ENCODE peak calls at places on chromosomes 16 and 17, in nine cellular contexts. R, Z, N, A, C, Y, L, P and V are unnamed samples.

GRCh38 chr17:12790806-12791148 is 1.5 kb downstream of the ARHGAP44 start:
- DNase-seq in R (no peak), Z (no peak), N (no peak), A (no peak), C (no peak), Y (no peak), L (no peak), P (no peak), V (no peak)

GRCh38 chr16:11435576-11435975 is 90.3 kb downstream of the RMI2 start:
- DNase-seq in R (no peak), Z (no peak), N (no peak), A (no peak), C (no peak), Y (no peak), L (no peak), P (no peak), V (no peak)

GRCh38 chr17:52143536-52143935 is 15.0 kb downstream of the CA10 start:
- DNase-seq in R (no peak), Z (no peak), N (no peak), A (no peak), C (no peak), Y (no peak), L (no peak), P (no peak), V (no peak)

GRCh38 chr16:48562475-48562874 is 47.5 kb downstream of the N4BP1 start:
- DNase-seq in R (no peak), Z (no peak), N (no peak), A (no peak), C (no peak), Y (no peak), L (no peak), P (no peak), V (no peak)

GRCh38 chr17:81157848-81158687 is 7.2 kb upstream of the PVALEF start:
- DNase-seq in R (no peak), Z (no peak), N (no peak), A (no peak), C (no peak), Y (no peak), L (no peak), P (no peak), V (no peak)

GRCh38 chr16:234468-235305 is at the start of gene FAM234A:
- DNase-seq in R (peak; percentile 87), Z (peak; percentile 92), N (peak; percentile 92), A (peak; percentile 95), C (peak; percentile 98), Y (peak; percentile 99), L (peak; percentile 95), P (peak; percentile 96), V (peak; percentile 92)

GRCh38 chr17:427327-427726 is 74.7 kb upstream of the RPH3AL start:
- DNase-seq in R (no peak), Z (no peak), N (no peak), A (no peak), C (no peak), Y (no peak), L (no peak), P (no peak), V (no peak)

GRCh38 chr17:489758-490329 is 137.2 kb upstream of the RPH3AL start:
- DNase-seq in R (peak; percentile 39), Z (peak; percentile 49), N (peak; percentile 41), A (peak; percentile 67), C (peak; percentile 30), Y (peak; percentile 75), L (peak; percentile 56), P (peak; percentile 79), V (peak; percentile 57)

GRCh38 chr16:74100405-74101316 is 196.0 kb upstream of the PSMD7 start:
- DNase-seq in R (no peak), Z (no peak), N (no peak), A (no peak), C (no peak), Y (no peak), L (no peak), P (no peak), V (no peak)

GRCh38 chr16:30921748-30922419 is 1.5 kb upstream of the FBXL19 start:
- DNase-seq in R (peak; percentile 87), Z (peak; percentile 81), N (peak; percentile 92), A (peak; percentile 83), C (peak; percentile 97), Y (peak; percentile 97), L (peak; percentile 84), P (peak; percentile 90), V (peak; percentile 89)

GRCh38 chr16:56691885-56692284 is 9.6 kb downstream of the MT1X start:
- DNase-seq in R (peak; percentile 25), Z (no peak), N (no peak), A (peak; percentile 90), C (peak; percentile 74), Y (peak; percentile 49), L (no peak), P (no peak), V (no peak)

GRCh38 chr17:6755731-6756184 is at the start of gene XAF1:
- DNase-seq in R (no peak), Z (peak; percentile 21), N (peak; percentile 45), A (no peak), C (no peak), Y (peak; percentile 79), L (peak; percentile 24), P (peak; percentile 71), V (peak; percentile 69)

GRCh38 chr16:3058173-3059030 is 7.0 kb upstream of the IL32 start:
- DNase-seq in R (no peak), Z (peak; percentile 32), N (no peak), A (peak; percentile 64), C (peak; percentile 59), Y (peak; percentile 36), L (peak; percentile 38), P (peak; percentile 79), V (peak; percentile 52)

GRCh38 chr17:10612957-10613744 is 44.0 kb downstream of the MYH3 start:
- DNase-seq in R (peak; percentile 5), Z (no peak), N (no peak), A (no peak), C (no peak), Y (peak; percentile 74), L (no peak), P (no peak), V (no peak)

GRCh38 chr16:13638218-13638617 is 281.7 kb upstream of the ERCC4 start:
- DNase-seq in R (no peak), Z (no peak), N (no peak), A (no peak), C (no peak), Y (no peak), L (no peak), P (no peak), V (no peak)

GRCh38 chr16:12210258-12210880 is 233.8 kb downstream of the SNX29 start:
- DNase-seq in R (no peak), Z (no peak), N (no peak), A (no peak), C (no peak), Y (no peak), L (no peak), P (no peak), V (no peak)

GRCh38 chr17:21017256-21017655 is 25.6 kb downstream of the USP22 start:
- DNase-seq in R (no peak), Z (no peak), N (no peak), A (no peak), C (no peak), Y (no peak), L (no peak), P (no peak), V (no peak)

GRCh38 chr16:4613636-4614570 is 785 bp downstream of the UBALD1 start:
- DNase-seq in R (peak; percentile 26), Z (no peak), N (peak; percentile 39), A (peak; percentile 36), C (peak; percentile 70), Y (peak; percentile 72), L (no peak), P (no peak), V (no peak)

GRCh38 chr17:62756198-62756597 is 51.9 kb downstream of the MARCHF10 start:
- DNase-seq in R (no peak), Z (no peak), N (no peak), A (no peak), C (no peak), Y (no peak), L (no peak), P (no peak), V (no peak)

GRCh38 chr16:10646581-10647263 is 48.0 kb downstream of the TEKT5 start:
- DNase-seq in R (no peak), Z (no peak), N (no peak), A (no peak), C (no peak), Y (no peak), L (no peak), P (no peak), V (no peak)

GRCh38 chr16:66007717-66008116 is 358.8 kb upstream of the CDH5 start:
- DNase-seq in R (peak; percentile 94), Z (no peak), N (no peak), A (no peak), C (no peak), Y (peak; percentile 83), L (no peak), P (no peak), V (peak; percentile 61)

GRCh38 chr17:80979547-80980378 is 11.9 kb upstream of the CHMP6 start:
- DNase-seq in R (no peak), Z (no peak), N (no peak), A (no peak), C (no peak), Y (no peak), L (no peak), P (peak; percentile 61), V (no peak)

GRCh38 chr16:85096921-85097320 is 15.4 kb downstream of the CIBAR2 start:
- DNase-seq in R (no peak), Z (no peak), N (no peak), A (no peak), C (no peak), Y (no peak), L (no peak), P (no peak), V (no peak)
- H3K4me3 ChIP-seq in R (no peak overlapping the region), Z (no peak overlapping the region), N (no peak overlapping the region), A (no peak overlapping the region), C (no peak overlapping the region), Y (no peak overlapping the region), L (no peak overlapping the region), P (no peak overlapping the region), V (no peak overlapping the region)

DNA sequence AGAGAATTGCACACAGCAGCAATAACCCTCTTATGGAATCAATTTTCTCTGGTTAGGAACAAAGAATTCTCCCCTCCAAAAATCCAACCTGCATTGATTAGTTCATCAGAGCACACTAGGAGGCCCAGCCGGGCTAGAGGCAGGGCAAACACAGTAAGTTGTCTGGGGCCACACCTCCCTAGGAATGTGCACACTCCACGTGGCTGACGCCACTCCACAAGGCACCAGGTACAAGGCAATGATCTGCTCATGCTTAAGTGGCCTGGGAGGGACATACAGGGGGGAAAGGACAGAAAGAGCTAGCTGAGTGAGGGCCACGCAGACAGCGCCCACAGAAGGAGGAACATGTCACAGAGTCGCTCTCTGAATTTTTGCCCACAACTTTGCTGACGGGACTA is 107.6 kb downstream of the SLC39A11 start:
- DNase-seq in R (peak; percentile 59), Z (no peak), N (no peak), A (no peak), C (no peak), Y (no peak), L (no peak), P (no peak), V (no peak)
- H3K27ac ChIP-seq in R (peak overlapping the region; percentile 69), Z (no peak overlapping the region), N (no peak overlapping the region), A (no peak overlapping the region), C (no peak overlapping the region), Y (no peak overlapping the region), L (no peak overlapping the region), P (no peak overlapping the region), V (no peak overlapping the region)

GRCh38 chr17:76840884-76841775 is 27.1 kb upstream of the MGAT5B start:
- DNase-seq in R (no peak), Z (no peak), N (no peak), A (no peak), C (peak; percentile 10), Y (no peak), L (no peak), P (no peak), V (peak; percentile 97)
- H3K4me3 ChIP-seq in R (no peak overlapping the region), Z (no peak overlapping the region), N (no peak overlapping the region), A (peak overlapping the region; percentile 19), C (no peak overlapping the region), Y (no peak overlapping the region), L (no peak overlapping the region), P (no peak overlapping the region), V (peak overlapping the region; percentile 37)

GRCh38 chr16:77211880-77212735 is 12.9 kb downstream of the SYCE1L start:
- DNase-seq in R (no peak), Z (peak; percentile 64), N (peak; percentile 63), A (peak; percentile 86), C (peak; percentile 64), Y (peak; percentile 26), L (peak; percentile 74), P (peak; percentile 81), V (no peak)
- H3K27ac ChIP-seq in R (peak overlapping the region; percentile 24), Z (peak overlapping the region; percentile 70), N (peak overlapping the region; percentile 57), A (peak overlapping the region; percentile 94), C (no peak overlapping the region), Y (no peak overlapping the region), L (peak overlapping the region; percentile 54), P (no peak overlapping the region), V (peak overlapping the region; percentile 24)